ENCODE peak calls at places on chromosomes 12 and 14, in ten cellular contexts. B is activated CD4-positive, alpha-beta T cell treated with anti-CD3 and anti-CD28 coated beads, Interleukin-2, amount 50 U/mL, for 1 hour; T is NCI-H2081 treated with DMSO at 0.1 percent for 48 hours; A is NCI-H774; D is progenitor cell of endocrine pancreas; Q is cardiac muscle cell; C is EH; X is NCI-H1092; W is GM13977; K is amniotic stem cell. R is an unnamed sample.

GRCh38 chr14:56592746-56593544 is 13.3 kb downstream of the TMEM260 start:
- DNase-seq in B (no peak), T (no peak), A (no peak), D (no peak), Q (no peak), C (no peak), X (no peak), W (no peak), K (no peak), R (no peak)

GRCh38 chr14:105180598-105181528 is at the start of gene NUDT14:
- DNase-seq in B (peak), T (no peak), A (peak), D (peak), Q (peak), C (peak), X (no peak), W (peak), K (no peak), R (peak)

GRCh38 chr12:52354197-52354596 is 13.1 kb downstream of the KRT85 start:
- DNase-seq in B (no peak), T (peak), A (no peak), D (no peak), Q (no peak), C (peak), X (no peak), W (no peak), K (no peak), R (no peak)

GRCh38 chr14:68936980-68937379 is 42.1 kb downstream of the ACTN1 start:
- DNase-seq in B (no peak), T (no peak), A (no peak), D (no peak), Q (no peak), C (no peak), X (no peak), W (no peak), K (no peak), R (no peak)

GRCh38 chr14:100683578-100683977 is 43.1 kb upstream of the DLK1 start:
- DNase-seq in B (no peak), T (no peak), A (no peak), D (no peak), Q (no peak), C (peak), X (no peak), W (no peak), K (no peak), R (no peak)

GRCh38 chr12:54220092-54220557 is 31.3 kb upstream of the SMUG1 start:
- DNase-seq in B (peak), T (no peak), A (peak), D (peak), Q (peak), C (peak), X (peak), W (peak), K (peak), R (peak)

GRCh38 chr12:10121278-10121677 is 8.7 kb downstream of the CLEC7A start:
- DNase-seq in B (no peak), T (no peak), A (no peak), D (no peak), Q (no peak), C (no peak), X (no peak), W (no peak), K (no peak), R (no peak)

GRCh38 chr12:62434504-62435336 is 31.9 kb upstream of the MON2 start:
- DNase-seq in B (no peak), T (no peak), A (peak), D (no peak), Q (no peak), C (no peak), X (no peak), W (no peak), K (no peak), R (no peak)

GRCh38 chr12:39723831-39724230 is 104.2 kb upstream of the ABCD2 start:
- DNase-seq in B (no peak), T (no peak), A (no peak), D (no peak), Q (no peak), C (peak), X (no peak), W (no peak), K (no peak), R (no peak)

GRCh38 chr14:39467889-39468524 is 35.8 kb upstream of the FBXO33 start:
- DNase-seq in B (no peak), T (no peak), A (no peak), D (no peak), Q (peak), C (peak), X (no peak), W (no peak), K (no peak), R (peak)

GRCh38 chr12:75437564-75437963 is 43.0 kb upstream of the GLIPR1 start:
- DNase-seq in B (no peak), T (no peak), A (no peak), D (no peak), Q (no peak), C (peak), X (no peak), W (peak), K (no peak), R (no peak)

GRCh38 chr12:129185855-129186254 is 332.6 kb downstream of the GLT1D1 start:
- DNase-seq in B (no peak), T (no peak), A (no peak), D (no peak), Q (no peak), C (no peak), X (no peak), W (no peak), K (no peak), R (no peak)

R was measured in nephron progenitor cell.